ENCODE peak calls at places on chromosomes 11 and 22, in eight cellular contexts. R is prostate gland, S is transverse colon, G is vagina, E is GM23338, A is stomach, Z is breast epithelium, V is HCT116. J is an unnamed sample.

GRCh38 chr11:15769203-15769602 is 587.1 kb downstream of the SOX6 start:
- DNase-seq in R (peak; percentile 61), S (peak; percentile 73), G (no peak), E (no peak), A (peak; percentile 55), Z (no peak), V (no peak), J (peak; percentile 42)

GRCh38 chr11:10727259-10727851 is 23.7 kb upstream of the CTR9 start:
- DNase-seq in R (no peak), S (no peak), G (no peak), E (no peak), A (no peak), Z (no peak), V (no peak), J (no peak)

GRCh38 chr22:36741204-36741793 is 34.6 kb downstream of the IFT27 start:
- DNase-seq in R (no peak), S (no peak), G (peak; percentile 52), E (peak; percentile 60), A (peak; percentile 5), Z (no peak), V (peak; percentile 46), J (no peak)

GRCh38 chr22:44158766-44159165 is 22.0 kb upstream of the PARVG start:
- DNase-seq in R (no peak), S (no peak), G (no peak), E (no peak), A (no peak), Z (no peak), V (no peak), J (no peak)

GRCh38 chr11:120335928-120336640 is at the start of gene ARHGEF12:
- DNase-seq in R (peak; percentile 95), S (peak; percentile 96), G (peak; percentile 96), E (peak; percentile 99), A (peak; percentile 96), Z (peak; percentile 92), V (peak; percentile 93), J (peak; percentile 99)

GRCh38 chr11:61028135-61028729 is 56.8 kb downstream of the CD6 start:
- DNase-seq in R (no peak), S (peak; percentile 21), G (no peak), E (no peak), A (peak; percentile 57), Z (no peak), V (no peak), J (no peak)

GRCh38 chr11:72629266-72629665 is 45.0 kb downstream of the PDE2A start:
- DNase-seq in R (peak; percentile 23), S (peak; percentile 67), G (no peak), E (no peak), A (no peak), Z (no peak), V (no peak), J (no peak)

GRCh38 chr11:34358258-34358665 is 452 bp upstream of the ABTB2 start:
- DNase-seq in R (peak; percentile 66), S (peak; percentile 67), G (peak; percentile 94), E (peak; percentile 75), A (peak; percentile 59), Z (peak; percentile 60), V (peak; percentile 65), J (peak; percentile 56)

GRCh38 chr22:45934168-45934564 is 42.8 kb downstream of the WNT7B start:
- DNase-seq in R (no peak), S (no peak), G (no peak), E (no peak), A (no peak), Z (no peak), V (no peak), J (no peak)

GRCh38 chr11:10540915-10541591 is at the start of gene RNF141:
- DNase-seq in R (peak; percentile 94), S (peak; percentile 97), G (peak; percentile 92), E (peak; percentile 97), A (peak; percentile 97), Z (peak; percentile 92), V (peak; percentile 84), J (peak; percentile 97)

GRCh38 chr11:120248551-120249278 is 8.8 kb downstream of the POU2F3 start:
- DNase-seq in R (no peak), S (no peak), G (no peak), E (no peak), A (no peak), Z (no peak), V (peak; percentile 56), J (no peak)

GRCh38 chr11:47971501-47971900 is 8.9 kb upstream of the PTPRJ start:
- DNase-seq in R (no peak), S (no peak), G (no peak), E (no peak), A (no peak), Z (no peak), V (no peak), J (no peak)

GRCh38 chr11:118851970-118852369 is 31.7 kb upstream of the CXCR5 start:
- DNase-seq in R (no peak), S (no peak), G (no peak), E (no peak), A (no peak), Z (no peak), V (no peak), J (no peak)

GRCh38 chr11:114196994-114197702 is 99.1 kb upstream of the NNMT start:
- DNase-seq in R (no peak), S (no peak), G (no peak), E (no peak), A (no peak), Z (no peak), V (no peak), J (no peak)

GRCh38 chr11:119375629-119376196 is 5.8 kb downstream of the USP2 start:
- DNase-seq in R (no peak), S (peak; percentile 55), G (peak; percentile 93), E (peak; percentile 48), A (no peak), Z (peak; percentile 86), V (no peak), J (no peak)

GRCh38 chr22:47515384-47516125 is 753.1 kb downstream of the TBC1D22A start:
- DNase-seq in R (no peak), S (no peak), G (no peak), E (no peak), A (no peak), Z (no peak), V (no peak), J (no peak)

GRCh38 chr22:36301384-36301828 is 48.5 kb downstream of the APOL1 start:
- DNase-seq in R (peak; percentile 77), S (peak; percentile 85), G (no peak), E (peak; percentile 91), A (peak; percentile 83), Z (peak; percentile 69), V (peak; percentile 29), J (peak; percentile 81)

GRCh38 chr22:45656577-45656976 is 15.1 kb upstream of the ATXN10 start:
- DNase-seq in R (no peak), S (no peak), G (no peak), E (no peak), A (no peak), Z (no peak), V (no peak), J (no peak)

GRCh38 chr11:47139878-47140277 is 36.8 kb downstream of the ARFGAP2 start:
- DNase-seq in R (no peak), S (no peak), G (no peak), E (no peak), A (no peak), Z (no peak), V (no peak), J (no peak)

GRCh38 chr11:110362916-110363574 is 66.6 kb upstream of the RDX start:
- DNase-seq in R (no peak), S (no peak), G (no peak), E (peak; percentile 44), A (peak; percentile 39), Z (no peak), V (peak; percentile 34), J (peak; percentile 44)

GRCh38 chr11:117473692-117474091 is 146.0 kb downstream of the CEP164 start:
- DNase-seq in R (no peak), S (no peak), G (no peak), E (peak; percentile 38), A (no peak), Z (no peak), V (no peak), J (no peak)

GRCh38 chr22:46678785-46679700 is 58.9 kb downstream of the GRAMD4 start:
- DNase-seq in R (no peak), S (no peak), G (no peak), E (no peak), A (no peak), Z (no peak), V (no peak), J (no peak)

DNA sequence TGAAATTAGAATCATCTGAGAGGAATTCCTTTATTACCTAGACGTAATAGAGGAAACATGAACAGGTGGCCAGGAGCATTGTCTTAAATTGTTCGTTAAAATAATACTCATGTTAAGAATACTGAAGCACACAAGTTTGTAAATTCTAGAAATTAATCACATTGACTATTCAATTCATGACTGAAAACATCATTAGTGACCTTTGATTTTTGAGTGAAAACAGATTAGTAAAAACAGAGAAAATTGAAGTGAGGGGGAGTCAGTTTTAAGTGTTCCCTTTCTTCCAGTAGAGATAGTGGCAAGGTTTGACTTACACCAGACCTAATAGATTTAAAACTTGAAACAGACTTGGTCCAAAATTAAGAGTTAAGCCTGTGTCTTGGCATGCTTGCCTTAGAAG is 1.4 kb downstream of the ZFP91 start:
- DNase-seq in R (no peak), S (no peak), G (no peak), E (no peak), A (no peak), Z (no peak), V (no peak), J (no peak)
- TF ChIP-seq POLR2AphosphoS5 in R (no peak), S (no peak), G (no peak), E (no peak), A (no peak), Z (no peak), V (no peak), J (no peak)

GRCh38 chr22:38792833-38793232 is 1.1 kb downstream of the DNAL4 start:
- DNase-seq in R (no peak), S (no peak), G (no peak), E (no peak), A (no peak), Z (no peak), V (no peak), J (no peak)
- H3K4me3 ChIP-seq in R (peak overlapping the region; percentile 76), S (no peak overlapping the region), G (peak overlapping the region; percentile 69), E (peak overlapping the region; percentile 78), A (peak overlapping the region; percentile 94), Z (peak overlapping the region; percentile 85), V (peak overlapping the region; percentile 74), J (no peak overlapping the region)

DNA sequence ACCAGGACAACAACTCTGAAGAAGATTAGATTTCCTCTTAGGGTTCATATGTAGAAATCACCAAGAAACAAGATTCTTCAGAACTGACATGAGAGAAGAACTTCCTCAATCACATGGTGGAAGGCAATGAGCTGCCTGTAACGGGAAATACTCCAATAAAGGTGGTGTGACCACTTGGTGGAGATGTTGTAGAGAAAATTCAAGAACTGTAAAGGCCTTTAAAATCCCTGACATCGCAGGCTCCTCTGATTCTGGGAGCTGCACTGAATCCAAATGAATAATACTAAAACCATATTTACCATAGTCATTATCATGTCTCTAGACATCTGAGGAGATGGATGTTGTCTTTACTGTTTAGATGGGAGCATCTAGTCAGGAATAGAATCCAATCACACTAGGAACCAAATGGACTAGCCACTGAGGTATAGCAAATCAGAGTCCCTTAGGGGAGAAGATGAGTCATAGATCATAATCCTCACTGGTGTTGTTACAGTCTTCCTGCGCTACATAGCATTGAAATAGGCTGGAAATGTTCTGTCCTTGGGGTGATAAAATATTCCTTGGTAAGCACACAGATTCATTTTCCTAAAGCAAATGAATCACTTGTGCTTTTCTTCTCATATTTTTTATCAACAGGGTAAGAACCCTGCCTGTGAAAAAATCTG is 321.6 kb upstream of the TENM4 start:
- DNase-seq in R (no peak), S (no peak), G (no peak), E (peak; percentile 21), A (no peak), Z (no peak), V (no peak), J (no peak)
- TF ChIP-seq CTCF in R (peak; percentile 22), S (no peak), G (no peak), E (peak; percentile 32), A (no peak), Z (no peak), V (no peak), J (no peak)

GRCh38 chr11:45907911-45908370 is 870 bp upstream of the FREY1 start:
- DNase-seq in R (no peak), S (no peak), G (no peak), E (no peak), A (peak; percentile 55), Z (no peak), V (no peak), J (no peak)
- TF ChIP-seq POLR2AphosphoS5 in R (no peak), S (no peak), G (no peak), E (no peak), A (no peak), Z (no peak), V (no peak), J (no peak)